ENCODE peak calls at places on chromosomes 6 and 20, in five cellular contexts. One of them, this sample, is unnamed.

GRCh38 chr6:45703041-45703739 is 312.5 kb downstream of the CLIC5 start:
- DNase-seq in brain microvascular endothelial cell: no peak
- DNase-seq in stomach: no peak
- DNase-seq in Peyer's patch: no peak
- DNase-seq in ovary: no peak
- DNase-seq in this sample: no peak

GRCh38 chr6:39937686-39938333 is 3.5 kb upstream of the MOCS1 start:
- DNase-seq in brain microvascular endothelial cell: no peak
- DNase-seq in stomach: no peak
- DNase-seq in Peyer's patch: no peak
- DNase-seq in ovary: no peak
- DNase-seq in this sample: no peak

GRCh38 chr20:44079968-44080560 is 106.9 kb downstream of the JPH2 start:
- DNase-seq in brain microvascular endothelial cell: peak; percentile 43
- DNase-seq in stomach: no peak
- DNase-seq in Peyer's patch: peak; percentile 41
- DNase-seq in ovary: no peak
- DNase-seq in this sample: no peak

GRCh38 chr6:168458101-168458500 is 17.1 kb downstream of the SMOC2 start:
- DNase-seq in brain microvascular endothelial cell: no peak
- DNase-seq in stomach: no peak
- DNase-seq in Peyer's patch: no peak
- DNase-seq in ovary: no peak
- DNase-seq in this sample: no peak

GRCh38 chr6:50849016-50849748 is 30.5 kb downstream of the TFAP2B start:
- DNase-seq in brain microvascular endothelial cell: no peak
- DNase-seq in stomach: no peak
- DNase-seq in Peyer's patch: no peak
- DNase-seq in ovary: no peak
- DNase-seq in this sample: no peak

GRCh38 chr6:105981002-105981887 is 104.9 kb upstream of the PRDM1 start:
- DNase-seq in brain microvascular endothelial cell: no peak
- DNase-seq in stomach: no peak
- DNase-seq in Peyer's patch: peak; percentile 63
- DNase-seq in ovary: peak; percentile 25
- DNase-seq in this sample: peak; percentile 88

GRCh38 chr6:166257911-166258318 is 50.3 kb downstream of the PRR18 start:
- DNase-seq in brain microvascular endothelial cell: no peak
- DNase-seq in stomach: no peak
- DNase-seq in Peyer's patch: no peak
- DNase-seq in ovary: no peak
- DNase-seq in this sample: no peak

GRCh38 chr20:57804470-57805250 is 94.8 kb upstream of the PMEPA1 start:
- DNase-seq in brain microvascular endothelial cell: no peak
- DNase-seq in stomach: no peak
- DNase-seq in Peyer's patch: no peak
- DNase-seq in ovary: no peak
- DNase-seq in this sample: no peak

DNA sequence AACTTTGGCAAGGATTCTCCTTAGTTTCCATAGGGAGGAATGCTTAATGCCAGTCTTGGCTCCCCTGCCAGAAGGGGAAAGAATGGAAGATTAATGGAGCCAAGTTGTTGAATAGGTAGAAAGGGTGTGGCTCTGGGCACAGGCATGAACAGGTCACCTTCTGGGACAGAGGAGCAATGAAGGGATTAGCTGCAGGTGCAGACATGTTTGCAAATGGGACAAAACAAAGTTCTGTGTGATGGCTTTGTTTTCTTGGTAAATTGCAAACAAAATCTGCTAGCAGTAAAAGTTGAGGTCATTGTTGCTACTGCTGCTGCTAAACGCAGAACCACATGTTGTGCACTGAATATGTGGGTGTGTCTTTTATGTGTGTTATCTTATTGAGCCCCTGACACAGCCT is 93.3 kb downstream of the PERP start:
- DNase-seq in brain microvascular endothelial cell: no peak
- DNase-seq in stomach: no peak
- DNase-seq in Peyer's patch: no peak
- DNase-seq in ovary: no peak
- DNase-seq in this sample: no peak
- TF ChIP-seq CTCF in brain microvascular endothelial cell: no peak
- TF ChIP-seq CTCF in stomach: no peak
- TF ChIP-seq CTCF in Peyer's patch: no peak
- TF ChIP-seq CTCF in ovary: no peak
- TF ChIP-seq CTCF in this sample: no peak

DNA sequence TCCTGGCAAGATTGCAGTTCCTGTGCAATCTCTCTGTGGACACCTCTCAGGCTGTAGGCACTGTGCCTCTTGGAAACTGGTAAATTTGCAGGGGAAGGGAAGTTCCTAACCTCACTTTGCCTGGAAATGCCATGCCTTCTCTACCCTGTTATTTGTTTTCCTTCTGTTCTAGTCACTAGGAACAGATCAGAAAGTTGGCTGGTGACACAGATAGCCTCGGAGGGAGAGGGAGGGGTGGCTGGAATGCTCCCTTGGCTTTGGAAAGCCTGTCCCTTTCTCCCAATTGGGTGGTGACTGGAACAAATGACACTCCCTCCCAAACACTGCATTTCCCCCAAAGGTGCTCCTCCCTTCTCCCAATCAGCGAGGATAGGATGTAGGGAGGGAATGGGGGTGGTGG is 131.5 kb upstream of the F13A1 start:
- DNase-seq in brain microvascular endothelial cell: no peak
- DNase-seq in stomach: no peak
- DNase-seq in Peyer's patch: no peak
- DNase-seq in ovary: no peak
- DNase-seq in this sample: no peak
- H3K36me3 ChIP-seq in brain microvascular endothelial cell: no peaks in the 10 kb centered on the region
- H3K36me3 ChIP-seq in stomach: no peaks in the 10 kb centered on the region
- H3K36me3 ChIP-seq in Peyer's patch: no peaks in the 10 kb centered on the region
- H3K36me3 ChIP-seq in ovary: no peaks in the 10 kb centered on the region
- H3K36me3 ChIP-seq in this sample: no peaks in the 10 kb centered on the region

GRCh38 chr20:34952676-34953075 is 2.9 kb downstream of the GSS start:
- DNase-seq in brain microvascular endothelial cell: no peak
- DNase-seq in stomach: no peak
- DNase-seq in Peyer's patch: no peak
- DNase-seq in ovary: no peak
- DNase-seq in this sample: no peak

GRCh38 chr20:34949120-34949519 is 6.5 kb downstream of the GSS start:
- DNase-seq in brain microvascular endothelial cell: no peak
- DNase-seq in stomach: no peak
- DNase-seq in Peyer's patch: peak; percentile 58
- DNase-seq in ovary: no peak
- DNase-seq in this sample: no peak

GRCh38 chr20:34951252-34951651 is 4.4 kb downstream of the GSS start:
- DNase-seq in brain microvascular endothelial cell: no peak
- DNase-seq in stomach: no peak
- DNase-seq in Peyer's patch: no peak
- DNase-seq in ovary: no peak
- DNase-seq in this sample: no peak

GRCh38 chr20:34953960-34954359 is 1.6 kb downstream of the GSS start:
- DNase-seq in brain microvascular endothelial cell: no peak
- DNase-seq in stomach: no peak
- DNase-seq in Peyer's patch: no peak
- DNase-seq in ovary: no peak
- DNase-seq in this sample: no peak

GRCh38 chr20:34951652-34952051 is 4.0 kb downstream of the GSS start:
- DNase-seq in brain microvascular endothelial cell: no peak
- DNase-seq in stomach: no peak
- DNase-seq in Peyer's patch: no peak
- DNase-seq in ovary: no peak
- DNase-seq in this sample: no peak
- H3K27ac ChIP-seq in brain microvascular endothelial cell: no peak overlapping the region
- H3K27ac ChIP-seq in stomach: no peak overlapping the region
- H3K27ac ChIP-seq in Peyer's patch: no peak overlapping the region
- H3K27ac ChIP-seq in ovary: no peak overlapping the region
- H3K27ac ChIP-seq in this sample: no peak overlapping the region

GRCh38 chr20:50062006-50062838 is 50.7 kb downstream of the UBE2V1 start:
- DNase-seq in brain microvascular endothelial cell: no peak
- DNase-seq in stomach: no peak
- DNase-seq in Peyer's patch: no peak
- DNase-seq in ovary: no peak
- DNase-seq in this sample: no peak

GRCh38 chr20:50067018-50067417 is 45.9 kb downstream of the UBE2V1 start:
- DNase-seq in brain microvascular endothelial cell: no peak
- DNase-seq in stomach: no peak
- DNase-seq in Peyer's patch: no peak
- DNase-seq in ovary: no peak
- DNase-seq in this sample: no peak

GRCh38 chr20:50066161-50066834 is 46.7 kb downstream of the UBE2V1 start:
- DNase-seq in brain microvascular endothelial cell: no peak
- DNase-seq in stomach: no peak
- DNase-seq in Peyer's patch: no peak
- DNase-seq in ovary: no peak
- DNase-seq in this sample: no peak

GRCh38 chr20:50067461-50067860 is 45.5 kb downstream of the UBE2V1 start:
- DNase-seq in brain microvascular endothelial cell: no peak
- DNase-seq in stomach: no peak
- DNase-seq in Peyer's patch: no peak
- DNase-seq in ovary: no peak
- DNase-seq in this sample: no peak

DNA sequence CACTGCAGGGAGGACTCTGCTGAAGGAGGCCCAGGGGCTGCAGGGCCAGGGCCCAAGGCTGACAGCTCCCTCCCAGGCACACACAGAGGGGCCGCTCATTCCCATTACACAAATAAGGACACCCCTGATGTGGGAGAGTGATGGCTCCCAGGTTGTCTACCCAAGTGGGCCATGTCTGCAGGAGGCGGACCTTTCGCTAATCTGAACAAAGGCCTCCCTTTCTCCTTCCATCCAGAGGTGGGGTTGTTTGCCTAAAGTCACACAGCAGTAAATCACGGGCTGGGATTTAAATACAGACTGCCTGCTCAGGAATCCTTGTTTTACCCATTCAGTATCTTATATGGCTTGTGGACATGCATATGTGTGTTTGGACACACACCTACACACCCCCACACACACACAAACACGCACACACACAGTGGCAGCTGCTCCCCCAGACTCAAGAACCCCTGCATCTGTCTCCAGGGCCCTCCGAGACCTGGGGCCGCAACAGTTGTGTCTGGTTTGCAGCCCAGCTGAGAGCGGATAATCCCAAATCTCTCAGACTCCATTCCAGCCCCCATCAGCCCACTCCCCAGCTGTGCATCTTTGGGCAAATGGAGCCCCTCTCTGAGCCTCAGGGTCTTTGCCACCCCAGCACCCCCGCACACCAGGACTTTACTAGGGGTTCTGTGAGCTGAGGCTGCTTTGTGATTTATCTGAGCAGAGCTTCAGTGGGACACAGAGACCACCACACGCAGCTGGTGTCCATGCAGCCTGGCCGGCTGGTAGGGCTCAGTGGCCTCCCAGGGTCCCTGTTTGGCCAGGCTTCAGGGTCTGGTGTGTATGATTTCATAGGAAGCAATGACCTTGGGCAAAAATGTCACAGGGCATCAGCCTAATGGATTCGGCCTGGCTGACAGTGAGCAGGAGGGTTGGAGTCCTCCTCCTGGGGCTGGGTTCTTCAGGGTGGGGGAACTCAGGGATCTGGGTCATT is 48.0 kb downstream of the UBE2V1 start:
- DNase-seq in brain microvascular endothelial cell: no peak
- DNase-seq in stomach: no peak
- DNase-seq in Peyer's patch: no peak
- DNase-seq in ovary: no peak
- DNase-seq in this sample: no peak
- TF ChIP-seq CTCF in brain microvascular endothelial cell: no peak
- TF ChIP-seq CTCF in stomach: no peak
- TF ChIP-seq CTCF in Peyer's patch: no peak
- TF ChIP-seq CTCF in ovary: no peak
- TF ChIP-seq CTCF in this sample: no peak

GRCh38 chr6:34674268-34674639 is 22.3 kb downstream of the ILRUN start:
- DNase-seq in brain microvascular endothelial cell: no peak
- DNase-seq in stomach: no peak
- DNase-seq in Peyer's patch: no peak
- DNase-seq in ovary: no peak
- DNase-seq in this sample: no peak
- H3K36me3 ChIP-seq in brain microvascular endothelial cell: no peaks in the 10 kb centered on the region
- H3K36me3 ChIP-seq in stomach: peaks cover 3% of the 10 kb centered on the region
- H3K36me3 ChIP-seq in Peyer's patch: no peaks in the 10 kb centered on the region
- H3K36me3 ChIP-seq in ovary: no peaks in the 10 kb centered on the region
- H3K36me3 ChIP-seq in this sample: no peaks in the 10 kb centered on the region

GRCh38 chr6:83183082-83183828 is 9.8 kb downstream of the PGM3 start:
- DNase-seq in brain microvascular endothelial cell: peak; percentile 95
- DNase-seq in stomach: no peak
- DNase-seq in Peyer's patch: no peak
- DNase-seq in ovary: peak; percentile 20
- DNase-seq in this sample: no peak
- H3K27ac ChIP-seq in brain microvascular endothelial cell: peak overlapping the region; percentile 88
- H3K27ac ChIP-seq in stomach: no peak overlapping the region
- H3K27ac ChIP-seq in Peyer's patch: no peak overlapping the region
- H3K27ac ChIP-seq in ovary: no peak overlapping the region
- H3K27ac ChIP-seq in this sample: no peak overlapping the region

DNA sequence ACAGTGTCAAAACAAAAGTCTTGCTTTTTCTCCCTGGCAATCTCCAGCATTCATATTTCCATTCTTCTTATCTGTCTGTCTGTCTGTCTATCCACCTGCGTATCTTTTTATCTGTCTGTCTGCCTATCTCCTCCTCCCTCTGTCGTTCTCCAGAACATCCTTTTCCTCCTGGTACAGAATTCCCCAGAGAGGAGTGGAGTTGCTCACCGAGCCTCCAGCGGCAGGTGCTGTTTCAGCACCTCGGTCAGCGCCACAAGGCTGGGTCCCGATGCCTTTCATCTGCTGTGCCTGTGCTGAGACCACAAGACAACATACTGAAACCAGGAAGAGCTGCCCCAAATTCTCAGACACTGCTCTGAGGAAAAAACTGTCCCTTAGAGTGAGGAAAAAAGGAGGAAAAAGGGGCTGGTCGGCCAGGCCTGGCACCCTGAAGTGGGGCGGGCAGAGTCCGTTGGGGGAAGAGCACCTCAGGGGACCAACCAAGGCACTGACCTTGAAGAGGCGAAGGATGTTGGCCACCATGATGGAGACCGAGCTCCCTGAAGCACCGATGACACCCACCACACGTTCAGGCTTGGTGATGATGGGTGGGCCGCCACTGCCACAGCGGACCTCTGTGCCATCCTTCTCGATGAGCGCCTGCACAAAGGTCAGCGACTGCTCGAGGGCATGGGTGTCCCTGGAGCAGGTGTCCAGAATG is 13.3 kb downstream of the GRM4 start:
- DNase-seq in brain microvascular endothelial cell: no peak
- DNase-seq in stomach: no peak
- DNase-seq in Peyer's patch: no peak
- DNase-seq in ovary: no peak
- DNase-seq in this sample: no peak
- TF ChIP-seq CTCF in brain microvascular endothelial cell: no peak
- TF ChIP-seq CTCF in stomach: no peak
- TF ChIP-seq CTCF in Peyer's patch: no peak
- TF ChIP-seq CTCF in ovary: no peak
- TF ChIP-seq CTCF in this sample: no peak

GRCh38 chr20:53565254-53565653 is 28.4 kb downstream of the ZNF217 start:
- DNase-seq in brain microvascular endothelial cell: no peak
- DNase-seq in stomach: peak; percentile 4
- DNase-seq in Peyer's patch: peak; percentile 14
- DNase-seq in ovary: no peak
- DNase-seq in this sample: no peak
- H3K36me3 ChIP-seq in brain microvascular endothelial cell: peaks cover 31% of the 10 kb centered on the region
- H3K36me3 ChIP-seq in stomach: peaks cover 59% of the 10 kb centered on the region
- H3K36me3 ChIP-seq in Peyer's patch: no peaks in the 10 kb centered on the region
- H3K36me3 ChIP-seq in ovary: no peaks in the 10 kb centered on the region
- H3K36me3 ChIP-seq in this sample: peaks cover 58% of the 10 kb centered on the region

This sample was measured in upper lobe of left lung.